ENCODE peak calls at places on chromosomes 2 and 18, in eight cellular contexts. D is GM12878, Y is K562, V is SK-N-SH, M is suprapubic skin, I is stomach, E is sigmoid colon, P is transverse colon. A is an unnamed sample.

GRCh38 chr2:188189356-188189755 is 102.3 kb upstream of the GULP1 start:
- DNase-seq in D (no peak), Y (no peak), V (no peak), M (no peak), I (no peak), E (no peak), P (no peak), A (no peak)

GRCh38 chr2:133120310-133120709 is 448.0 kb downstream of the NCKAP5 start:
- DNase-seq in D (no peak), Y (no peak), V (no peak), M (no peak), I (no peak), E (no peak), P (no peak), A (no peak)

GRCh38 chr2:237501892-237502513 is 15.0 kb downstream of the MLPH start:
- DNase-seq in D (no peak), Y (no peak), V (no peak), M (no peak), I (no peak), E (no peak), P (no peak), A (no peak)

GRCh38 chr18:78982186-78982585 is 2.6 kb downstream of the SALL3 start:
- DNase-seq in D (no peak), Y (no peak), V (no peak), M (no peak), I (no peak), E (no peak), P (no peak), A (no peak)

GRCh38 chr18:37270046-37270665 is 295.4 kb downstream of the CELF4 start:
- DNase-seq in D (no peak), Y (peak), V (no peak), M (no peak), I (peak), E (no peak), P (no peak), A (no peak)

GRCh38 chr2:133769036-133769435 is 200.8 kb upstream of the NCKAP5 start:
- DNase-seq in D (no peak), Y (no peak), V (no peak), M (no peak), I (no peak), E (no peak), P (no peak), A (no peak)

GRCh38 chr18:50663626-50664441 is 103.9 kb downstream of the MAPK4 start:
- DNase-seq in D (no peak), Y (no peak), V (no peak), M (no peak), I (no peak), E (no peak), P (no peak), A (no peak)

GRCh38 chr2:183037660-183038340 is 457 bp downstream of the NCKAP1 start:
- DNase-seq in D (no peak), Y (peak), V (peak), M (peak), I (no peak), E (peak), P (peak), A (no peak)

GRCh38 chr2:152093464-152093863 is 5.4 kb downstream of the CACNB4 start:
- DNase-seq in D (no peak), Y (no peak), V (no peak), M (no peak), I (no peak), E (no peak), P (no peak), A (no peak)

GRCh38 chr2:43169091-43169936 is 57.1 kb downstream of the ZFP36L2 start:
- DNase-seq in D (peak), Y (no peak), V (no peak), M (no peak), I (peak), E (no peak), P (peak), A (no peak)

GRCh38 chr2:238415036-238415764 is 11.5 kb upstream of the ASB1 start:
- DNase-seq in D (no peak), Y (no peak), V (no peak), M (no peak), I (peak), E (no peak), P (no peak), A (no peak)

GRCh38 chr2:130344578-130344977 is 1.9 kb downstream of the IMP4 start:
- DNase-seq in D (no peak), Y (no peak), V (no peak), M (no peak), I (no peak), E (no peak), P (no peak), A (no peak)

GRCh38 chr2:108565778-108566375 is 31.6 kb downstream of the LIMS1 start:
- DNase-seq in D (no peak), Y (no peak), V (no peak), M (no peak), I (no peak), E (no peak), P (no peak), A (no peak)

GRCh38 chr2:241300000-241300399 is 15.5 kb downstream of the HDLBP start:
- DNase-seq in D (no peak), Y (peak), V (no peak), M (no peak), I (no peak), E (no peak), P (no peak), A (no peak)

GRCh38 chr2:191508738-191509137 is 169.2 kb upstream of the NABP1 start:
- DNase-seq in D (no peak), Y (no peak), V (no peak), M (no peak), I (no peak), E (no peak), P (no peak), A (no peak)

GRCh38 chr2:156332452-156333273 is at the start of gene NR4A2:
- DNase-seq in D (no peak), Y (peak), V (peak), M (peak), I (peak), E (peak), P (peak), A (no peak)

GRCh38 chr2:181070119-181070833 is 89.9 kb downstream of the UBE2E3 start:
- DNase-seq in D (no peak), Y (peak), V (no peak), M (no peak), I (no peak), E (no peak), P (no peak), A (no peak)

GRCh38 chr2:45178854-45179253 is 169.6 kb upstream of the SIX2 start:
- DNase-seq in D (no peak), Y (no peak), V (no peak), M (no peak), I (no peak), E (no peak), P (no peak), A (no peak)

GRCh38 chr2:126106006-126106405 is 550.0 kb upstream of the GYPC start:
- DNase-seq in D (no peak), Y (no peak), V (no peak), M (no peak), I (no peak), E (no peak), P (no peak), A (no peak)

GRCh38 chr2:201347154-201347553 is 10.0 kb downstream of the FLACC1 start:
- DNase-seq in D (no peak), Y (peak), V (no peak), M (no peak), I (no peak), E (no peak), P (no peak), A (no peak)

GRCh38 chr2:6881036-6881435 is 3.5 kb downstream of the RSAD2 start:
- DNase-seq in D (no peak), Y (no peak), V (no peak), M (no peak), I (no peak), E (no peak), P (no peak), A (no peak)

GRCh38 chr2:100422320-100422719 is 4.9 kb upstream of the CHST10 start:
- DNase-seq in D (no peak), Y (peak), V (peak), M (no peak), I (no peak), E (no peak), P (no peak), A (peak)

GRCh38 chr18:48990497-48991298 is 39.9 kb upstream of the SMAD7 start:
- DNase-seq in D (no peak), Y (peak), V (no peak), M (no peak), I (no peak), E (no peak), P (no peak), A (no peak)

GRCh38 chr2:18154259-18154658 is 275.8 kb downstream of the KCNS3 start:
- DNase-seq in D (no peak), Y (no peak), V (no peak), M (no peak), I (no peak), E (no peak), P (no peak), A (no peak)

GRCh38 chr18:76441002-76441667 is 53.9 kb downstream of the ZNF516 start:
- DNase-seq in D (no peak), Y (no peak), V (no peak), M (no peak), I (no peak), E (peak), P (no peak), A (no peak)

GRCh38 chr18:76441668-76442412 is 53.2 kb downstream of the ZNF516 start:
- DNase-seq in D (no peak), Y (no peak), V (no peak), M (no peak), I (no peak), E (peak), P (no peak), A (no peak)

GRCh38 chr18:76443519-76444435 is 51.3 kb downstream of the ZNF516 start:
- DNase-seq in D (no peak), Y (no peak), V (peak), M (peak), I (no peak), E (peak), P (no peak), A (no peak)

GRCh38 chr18:76444436-76445105 is 50.5 kb downstream of the ZNF516 start:
- DNase-seq in D (no peak), Y (no peak), V (no peak), M (peak), I (no peak), E (no peak), P (no peak), A (no peak)

GRCh38 chr18:76442413-76443171 is 52.5 kb downstream of the ZNF516 start:
- DNase-seq in D (no peak), Y (no peak), V (no peak), M (no peak), I (no peak), E (peak), P (no peak), A (no peak)
- TF ChIP-seq POLR2AphosphoS5 in D (no peak), Y (no peak), V (no peak), M (no peak), I (no peak), E (no peak), P (no peak), A (no peak)

GRCh38 chr2:177984739-177985138 is 87.8 kb downstream of the PDE11A start:
- DNase-seq in D (no peak), Y (no peak), V (peak), M (no peak), I (no peak), E (no peak), P (peak), A (no peak)

GRCh38 chr2:177989029-177989885 is 83.3 kb downstream of the PDE11A start:
- DNase-seq in D (no peak), Y (no peak), V (no peak), M (no peak), I (no peak), E (no peak), P (no peak), A (no peak)

GRCh38 chr2:177983183-177983788 is 89.3 kb downstream of the PDE11A start:
- DNase-seq in D (no peak), Y (peak), V (peak), M (no peak), I (peak), E (no peak), P (peak), A (no peak)
- TF ChIP-seq EP300 in D (no peak), Y (no peak), V (no peak), M (no peak), I (no peak), E (no peak), P (no peak), A (no peak)

GRCh38 chr2:9988320-9988719 is 36.8 kb downstream of the GRHL1 start:
- DNase-seq in D (no peak), Y (no peak), V (no peak), M (no peak), I (no peak), E (no peak), P (no peak), A (no peak)
- TF ChIP-seq POLR2AphosphoS5 in D (no peak), Y (no peak), V (no peak), M (no peak), I (no peak), E (no peak), P (no peak), A (no peak)

GRCh38 chr2:205730191-205730590 is 47.9 kb downstream of the NRP2 start:
- DNase-seq in D (no peak), Y (no peak), V (peak), M (no peak), I (no peak), E (no peak), P (no peak), A (no peak)

GRCh38 chr2:205733082-205733481 is 50.8 kb downstream of the NRP2 start:
- DNase-seq in D (no peak), Y (no peak), V (no peak), M (no peak), I (no peak), E (no peak), P (no peak), A (no peak)

GRCh38 chr2:205732314-205732713 is 50.0 kb downstream of the NRP2 start:
- DNase-seq in D (no peak), Y (no peak), V (no peak), M (no peak), I (no peak), E (no peak), P (no peak), A (no peak)

GRCh38 chr2:205730701-205731271 is 48.5 kb downstream of the NRP2 start:
- DNase-seq in D (no peak), Y (no peak), V (no peak), M (no peak), I (no peak), E (no peak), P (no peak), A (no peak)

GRCh38 chr2:205731521-205731965 is 49.2 kb downstream of the NRP2 start:
- DNase-seq in D (no peak), Y (no peak), V (no peak), M (no peak), I (no peak), E (no peak), P (no peak), A (no peak)
- TF ChIP-seq EP300 in D (no peak), Y (no peak), V (peak), M (no peak), I (no peak), E (no peak), P (no peak), A (no peak)

GRCh38 chr2:31270136-31270535 is 36.2 kb downstream of the EHD3 start:
- DNase-seq in D (no peak), Y (no peak), V (no peak), M (no peak), I (no peak), E (no peak), P (no peak), A (no peak)

GRCh38 chr2:31269087-31269486 is 35.1 kb downstream of the EHD3 start:
- DNase-seq in D (no peak), Y (no peak), V (no peak), M (no peak), I (no peak), E (no peak), P (no peak), A (no peak)

GRCh38 chr2:31270871-31271270 is 36.9 kb downstream of the EHD3 start:
- DNase-seq in D (no peak), Y (no peak), V (no peak), M (no peak), I (no peak), E (no peak), P (no peak), A (no peak)

GRCh38 chr2:31274700-31275075 is 40.7 kb downstream of the EHD3 start:
- DNase-seq in D (no peak), Y (no peak), V (no peak), M (no peak), I (no peak), E (no peak), P (no peak), A (no peak)

DNA sequence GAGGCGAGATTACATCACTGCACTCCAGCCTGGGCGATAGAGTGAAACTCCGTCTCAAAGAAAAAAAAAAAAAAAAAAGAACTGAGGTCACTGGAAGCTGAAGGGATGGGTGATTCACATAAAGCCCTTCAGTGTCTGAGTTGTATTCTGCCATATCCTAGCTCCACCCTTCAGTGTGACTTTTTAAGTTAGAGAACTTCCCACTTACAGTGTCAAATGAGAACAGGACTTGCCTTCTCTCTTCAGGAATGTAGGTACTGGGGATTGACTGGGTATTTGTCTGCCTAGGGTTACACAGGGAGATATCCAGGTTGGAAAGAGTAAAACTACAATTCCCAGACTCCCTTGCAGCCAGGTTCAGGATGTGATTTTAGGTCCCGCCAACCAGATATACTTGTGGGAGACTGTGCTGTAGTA is 37.9 kb downstream of the EHD3 start:
- DNase-seq in D (no peak), Y (no peak), V (no peak), M (no peak), I (no peak), E (no peak), P (no peak), A (no peak)
- TF ChIP-seq POLR2AphosphoS5 in D (no peak), Y (no peak), V (peak), M (no peak), I (no peak), E (no peak), P (no peak), A (no peak)

GRCh38 chr2:220641137-220641536 is 931.0 kb downstream of the EPHA4 start:
- DNase-seq in D (no peak), Y (no peak), V (no peak), M (no peak), I (no peak), E (no peak), P (no peak), A (no peak)
- TF ChIP-seq EP300 in D (no peak), Y (no peak), V (no peak), M (no peak), I (no peak), E (no peak), P (no peak), A (no peak)

GRCh38 chr2:170816499-170817246 is at the start of gene GAD1:
- DNase-seq in D (no peak), Y (peak), V (peak), M (peak), I (peak), E (peak), P (peak), A (no peak)
- TF ChIP-seq POLR2AphosphoS5 in D (no peak), Y (no peak), V (no peak), M (no peak), I (peak), E (no peak), P (no peak), A (no peak)

GRCh38 chr2:20034821-20035220 is 16.6 kb downstream of the LAPTM4A start:
- DNase-seq in D (no peak), Y (no peak), V (no peak), M (no peak), I (no peak), E (no peak), P (no peak), A (no peak)

GRCh38 chr2:20033341-20033740 is 18.1 kb downstream of the LAPTM4A start:
- DNase-seq in D (no peak), Y (no peak), V (no peak), M (no peak), I (no peak), E (no peak), P (no peak), A (no peak)

GRCh38 chr2:20037660-20038059 is 13.8 kb downstream of the LAPTM4A start:
- DNase-seq in D (no peak), Y (no peak), V (no peak), M (no peak), I (no peak), E (no peak), P (no peak), A (no peak)

GRCh38 chr2:20034218-20034617 is 17.2 kb downstream of the LAPTM4A start:
- DNase-seq in D (no peak), Y (no peak), V (no peak), M (no peak), I (no peak), E (no peak), P (no peak), A (no peak)

GRCh38 chr2:20035961-20036666 is 15.3 kb downstream of the LAPTM4A start:
- DNase-seq in D (no peak), Y (no peak), V (no peak), M (no peak), I (no peak), E (no peak), P (no peak), A (no peak)
- TF ChIP-seq EP300 in D (no peak), Y (no peak), V (no peak), M (no peak), I (no peak), E (no peak), P (no peak), A (no peak)

GRCh38 chr18:4444306-4444705 is 10.8 kb downstream of the DLGAP1 start:
- DNase-seq in D (no peak), Y (no peak), V (no peak), M (no peak), I (no peak), E (no peak), P (no peak), A (no peak)
- TF ChIP-seq POLR2AphosphoS5 in D (no peak), Y (no peak), V (no peak), M (no peak), I (no peak), E (no peak), P (no peak), A (no peak)

A was measured in esophagus muscularis mucosa.